ENCODE peak calls at places on chromosomes 11 and 22, in nine cellular contexts. L is IMR-90, A is spleen, W is HCT116, F is adrenal gland, Y is right lobe of liver, O is A549, N is HepG2, I is Peyer's patch. C is an unnamed sample. For H3K9me3, the result is how much of the 10 kb centered on the place peaks cover.

GRCh38 chr11:46306296-46306853 is 28.9 kb downstream of the CREB3L1 start:
- DNase-seq in L (peak), A (no peak), W (no peak), F (no peak), Y (no peak), O (no peak), N (no peak), I (no peak), C (no peak)

GRCh38 chr11:11579012-11579755 is 42.6 kb downstream of the GALNT18 start:
- DNase-seq in L (no peak), A (no peak), W (no peak), F (no peak), Y (peak), O (no peak), N (no peak), I (no peak), C (no peak)

GRCh38 chr11:250740-251299 is 14.0 kb downstream of the PSMD13 start:
- DNase-seq in L (peak), A (peak), W (no peak), F (peak), Y (no peak), O (peak), N (no peak), I (peak), C (no peak)

GRCh38 chr11:79400717-79401330 is 40.0 kb downstream of the TENM4 start:
- DNase-seq in L (peak), A (no peak), W (no peak), F (peak), Y (no peak), O (peak), N (peak), I (no peak), C (no peak)

GRCh38 chr11:44693654-44694119 is 33.1 kb upstream of the TSPAN18 start:
- DNase-seq in L (no peak), A (peak), W (no peak), F (peak), Y (no peak), O (no peak), N (no peak), I (no peak), C (no peak)

GRCh38 chr22:43038325-43038724 is 23.4 kb upstream of the PACSIN2 start:
- DNase-seq in L (no peak), A (no peak), W (no peak), F (no peak), Y (no peak), O (no peak), N (no peak), I (no peak), C (no peak)

GRCh38 chr22:26648011-26648497 is 9.3 kb upstream of the MIAT start:
- DNase-seq in L (no peak), A (peak), W (no peak), F (no peak), Y (no peak), O (no peak), N (no peak), I (peak), C (no peak)

GRCh38 chr22:38455530-38456271 is 702 bp upstream of the KCNJ4 start:
- DNase-seq in L (peak), A (no peak), W (no peak), F (no peak), Y (no peak), O (no peak), N (no peak), I (no peak), C (no peak)

GRCh38 chr11:92670293-92670890 is 299.1 kb upstream of the MTNR1B start:
- DNase-seq in L (no peak), A (no peak), W (no peak), F (no peak), Y (no peak), O (no peak), N (no peak), I (no peak), C (no peak)

DNA sequence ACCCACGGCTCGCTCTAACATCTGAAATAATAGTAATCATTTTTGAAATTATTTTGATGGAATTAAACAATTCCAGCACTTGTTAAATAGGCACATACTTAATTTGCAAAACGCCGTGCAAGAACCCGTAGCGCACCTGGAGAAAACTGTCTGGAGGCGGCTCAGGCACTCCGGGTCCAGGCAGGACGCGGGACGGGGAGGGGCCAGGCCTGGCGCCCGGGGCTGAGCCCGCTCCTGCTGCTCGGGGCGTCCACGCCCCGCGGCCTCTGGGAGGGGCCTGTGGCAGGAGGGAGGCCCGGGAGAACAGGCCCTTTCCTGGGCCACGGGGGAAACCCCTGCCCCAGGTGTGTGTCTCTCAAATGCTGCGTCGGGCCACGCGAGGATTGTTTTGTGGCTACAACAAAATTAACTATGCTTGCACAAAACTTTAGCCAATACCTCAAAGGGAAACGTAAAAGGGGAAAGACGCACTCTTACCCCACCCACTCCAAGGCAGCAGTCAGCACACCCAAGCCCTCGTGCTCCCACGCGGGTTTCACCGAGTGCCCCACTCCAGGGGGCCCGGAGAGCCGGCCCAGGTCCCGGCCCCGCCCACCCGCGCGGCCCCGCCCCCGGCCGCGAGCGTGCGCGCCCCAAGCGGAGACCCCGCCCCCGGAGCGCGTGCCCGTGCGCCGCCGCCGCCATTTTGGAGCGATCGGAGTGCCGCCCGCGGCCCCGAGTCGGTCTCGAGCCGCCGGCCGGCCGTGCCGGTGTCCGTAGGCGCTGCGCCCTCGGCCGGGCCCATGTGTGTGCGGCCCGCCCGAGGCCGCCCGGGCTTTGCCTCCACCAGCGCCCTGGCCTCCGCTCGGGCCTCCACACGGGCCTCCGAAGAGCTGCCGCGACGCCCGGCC is at the start of gene PPP6R2:
- DNase-seq in L (peak), A (peak), W (no peak), F (peak), Y (peak), O (no peak), N (peak), I (peak), C (peak)
- TF ChIP-seq CTCF in L (no peak), A (no peak), W (no peak), F (no peak), Y (no peak), O (peak), N (no peak), I (no peak), C (no peak)

GRCh38 chr11:75525433-75526191 is at the start of gene GDPD5:
- DNase-seq in L (peak), A (peak), W (peak), F (peak), Y (peak), O (peak), N (peak), I (peak), C (peak)
- TF ChIP-seq POLR2A in L (no peak), A (peak), W (no peak), F (no peak), Y (peak), O (peak), N (peak), I (peak), C (no peak)

GRCh38 chr22:49305215-49305965 is 522.3 kb downstream of the BRD1 start:
- DNase-seq in L (no peak), A (peak), W (peak), F (peak), Y (peak), O (peak), N (peak), I (no peak), C (peak)
- H3K9me3 ChIP-seq in L (half or more), A (under half), W (under half), F (under half), Y (under half), O (under half), N (under half), I (under half), C (under half)

DNA sequence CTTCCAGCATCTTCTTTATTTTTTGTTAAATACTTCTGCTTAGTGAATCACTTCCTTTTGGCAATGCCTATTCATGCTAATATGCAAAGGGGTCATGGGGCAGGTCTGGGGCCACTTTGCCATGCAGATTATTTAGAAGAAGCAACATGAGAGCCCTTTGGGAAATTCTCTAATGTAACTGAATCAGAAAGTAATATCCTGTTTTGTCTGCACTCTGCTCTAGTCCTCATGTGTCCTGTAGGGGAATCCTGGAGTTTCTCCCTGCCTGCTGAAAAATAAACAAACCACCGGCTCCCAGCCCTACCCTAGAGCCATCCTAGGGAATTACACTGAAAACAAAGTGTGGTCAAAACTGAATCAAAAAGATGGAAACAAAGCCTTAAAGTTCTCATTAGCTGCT is 176.4 kb upstream of the POU2AF2 start:
- DNase-seq in L (peak), A (no peak), W (peak), F (no peak), Y (no peak), O (no peak), N (peak), I (no peak), C (no peak)
- TF ChIP-seq CTCF in L (peak), A (no peak), W (peak), F (no peak), Y (no peak), O (no peak), N (no peak), I (no peak), C (no peak)

GRCh38 chr11:118012083-118012669 is 26.0 kb downstream of the IL10RA start:
- DNase-seq in L (peak), A (peak), W (no peak), F (peak), Y (no peak), O (no peak), N (no peak), I (no peak), C (peak)

GRCh38 chr11:118014022-118014421 is 27.8 kb downstream of the IL10RA start:
- DNase-seq in L (no peak), A (no peak), W (no peak), F (no peak), Y (no peak), O (no peak), N (no peak), I (no peak), C (no peak)

GRCh38 chr11:118009821-118010737 is 23.9 kb downstream of the IL10RA start:
- DNase-seq in L (no peak), A (no peak), W (no peak), F (no peak), Y (no peak), O (no peak), N (no peak), I (no peak), C (no peak)

GRCh38 chr11:118008271-118008903 is 22.2 kb downstream of the IL10RA start:
- DNase-seq in L (no peak), A (peak), W (no peak), F (no peak), Y (no peak), O (no peak), N (no peak), I (no peak), C (no peak)

GRCh38 chr11:118010738-118011461 is 24.7 kb downstream of the IL10RA start:
- DNase-seq in L (no peak), A (peak), W (no peak), F (peak), Y (peak), O (no peak), N (no peak), I (peak), C (peak)
- TF ChIP-seq POLR2A in L (no peak), A (no peak), W (no peak), F (no peak), Y (no peak), O (no peak), N (no peak), I (no peak), C (no peak)

DNA sequence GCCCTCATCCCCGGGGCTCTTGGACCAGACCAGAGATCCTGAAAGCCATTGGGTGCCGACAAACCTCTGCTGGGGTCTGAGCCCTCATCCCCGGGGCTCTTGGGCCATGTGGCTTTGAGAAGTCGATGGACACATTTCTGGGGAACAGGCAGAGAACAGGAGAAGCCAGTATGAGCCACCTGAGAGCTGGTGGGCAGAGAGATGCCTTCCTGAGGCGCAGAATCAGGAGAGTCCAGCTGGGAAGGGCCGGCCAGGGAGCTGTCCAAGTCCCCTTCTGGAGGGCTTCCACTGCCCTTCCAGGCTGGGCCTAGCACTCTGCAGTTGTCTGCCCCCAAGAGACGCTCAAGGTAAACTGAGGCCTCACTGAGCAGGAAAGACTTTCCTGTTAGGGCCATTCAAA is 1398.1 kb downstream of the BRD1 start:
- DNase-seq in L (no peak), A (no peak), W (no peak), F (no peak), Y (peak), O (no peak), N (no peak), I (no peak), C (peak)
- H3K9me3 ChIP-seq in L (half or more), A (under half), W (under half), F (under half), Y (under half), O (under half), N (under half), I (under half), C (under half)

GRCh38 chr11:107576497-107577086 is 11.1 kb upstream of the ALKBH8 start:
- DNase-seq in L (peak), A (no peak), W (no peak), F (peak), Y (no peak), O (peak), N (peak), I (peak), C (no peak)
- TF ChIP-seq CTCF in L (peak), A (peak), W (peak), F (peak), Y (peak), O (peak), N (peak), I (peak), C (peak)

DNA sequence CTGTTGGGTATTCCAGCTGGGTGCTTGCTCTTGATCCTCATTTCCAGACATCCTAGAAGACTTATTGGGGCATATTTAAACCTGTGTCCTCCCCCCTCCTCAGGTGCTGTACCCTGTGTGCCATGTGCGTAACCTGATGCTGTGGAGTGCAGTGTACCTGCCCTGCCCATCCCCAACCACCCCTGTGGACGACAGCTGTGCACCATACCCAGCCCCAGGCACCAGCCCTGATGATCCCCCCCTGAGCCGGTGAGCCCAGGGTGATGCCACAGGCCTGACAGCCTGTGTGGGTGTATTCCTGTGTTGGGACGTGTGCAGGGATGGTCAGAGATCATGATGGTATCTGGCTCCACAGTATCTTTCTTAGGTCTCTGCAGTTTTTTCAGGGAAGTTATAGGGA is 62.4 kb upstream of the HORMAD2 start:
- DNase-seq in L (no peak), A (no peak), W (no peak), F (no peak), Y (no peak), O (no peak), N (no peak), I (no peak), C (no peak)
- TF ChIP-seq POLR2A in L (no peak), A (no peak), W (no peak), F (no peak), Y (no peak), O (no peak), N (no peak), I (no peak), C (no peak)

C was measured in suprapubic skin.